ENCODE peak calls at places on chromosomes 2 and 18, in eight cellular contexts. Z is upper lobe of left lung, C is upper lobe of right lung, D is right cardiac atrium, G is cardiac muscle cell, Q is IMR-90, W is mucosa of descending colon, J is NT2/D1. V is an unnamed sample.

GRCh38 chr2:69616755-69617154 is 26.8 kb downstream of the AAK1 start:
- DNase-seq in Z (no peak), C (no peak), D (no peak), G (no peak), Q (no peak), W (no peak), J (no peak), V (no peak)

GRCh38 chr2:172943992-172944793 is 131.5 kb upstream of the MAP3K20 start:
- DNase-seq in Z (no peak), C (no peak), D (no peak), G (no peak), Q (peak; percentile 80), W (no peak), J (no peak), V (peak; percentile 72)

GRCh38 chr2:170680172-170680913 is 34.8 kb upstream of the SP5 start:
- DNase-seq in Z (no peak), C (no peak), D (no peak), G (no peak), Q (no peak), W (no peak), J (no peak), V (no peak)

GRCh38 chr2:231387904-231388724 is 7.4 kb upstream of the B3GNT7 start:
- DNase-seq in Z (peak; percentile 85), C (no peak), D (peak; percentile 80), G (peak; percentile 41), Q (peak; percentile 56), W (no peak), J (no peak), V (peak; percentile 68)

GRCh38 chr2:50613161-50613560 is 418.8 kb downstream of the NRXN1 start:
- DNase-seq in Z (no peak), C (no peak), D (no peak), G (no peak), Q (peak; percentile 80), W (no peak), J (no peak), V (peak; percentile 34)

GRCh38 chr2:74297950-74298349 is 45.3 kb downstream of the SLC4A5 start:
- DNase-seq in Z (no peak), C (no peak), D (no peak), G (no peak), Q (no peak), W (no peak), J (no peak), V (no peak)

GRCh38 chr18:9658111-9658641 is 43.8 kb upstream of the PPP4R1 start:
- DNase-seq in Z (no peak), C (no peak), D (no peak), G (no peak), Q (no peak), W (no peak), J (no peak), V (no peak)

GRCh38 chr2:62785810-62786593 is 80.5 kb downstream of the EHBP1 start:
- DNase-seq in Z (no peak), C (no peak), D (no peak), G (no peak), Q (peak; percentile 64), W (no peak), J (no peak), V (no peak)

GRCh38 chr2:237207641-237208040 is 122.0 kb downstream of the COPS8 start:
- DNase-seq in Z (no peak), C (peak; percentile 71), D (peak; percentile 93), G (no peak), Q (peak; percentile 85), W (no peak), J (no peak), V (peak; percentile 86)
- H3K4me3 ChIP-seq in Z (no peak overlapping the region), C (no peak overlapping the region), D (no peak overlapping the region), G (no peak overlapping the region), Q (no peak overlapping the region), W (no peak overlapping the region), J (no peak overlapping the region), V (no peak overlapping the region)

DNA sequence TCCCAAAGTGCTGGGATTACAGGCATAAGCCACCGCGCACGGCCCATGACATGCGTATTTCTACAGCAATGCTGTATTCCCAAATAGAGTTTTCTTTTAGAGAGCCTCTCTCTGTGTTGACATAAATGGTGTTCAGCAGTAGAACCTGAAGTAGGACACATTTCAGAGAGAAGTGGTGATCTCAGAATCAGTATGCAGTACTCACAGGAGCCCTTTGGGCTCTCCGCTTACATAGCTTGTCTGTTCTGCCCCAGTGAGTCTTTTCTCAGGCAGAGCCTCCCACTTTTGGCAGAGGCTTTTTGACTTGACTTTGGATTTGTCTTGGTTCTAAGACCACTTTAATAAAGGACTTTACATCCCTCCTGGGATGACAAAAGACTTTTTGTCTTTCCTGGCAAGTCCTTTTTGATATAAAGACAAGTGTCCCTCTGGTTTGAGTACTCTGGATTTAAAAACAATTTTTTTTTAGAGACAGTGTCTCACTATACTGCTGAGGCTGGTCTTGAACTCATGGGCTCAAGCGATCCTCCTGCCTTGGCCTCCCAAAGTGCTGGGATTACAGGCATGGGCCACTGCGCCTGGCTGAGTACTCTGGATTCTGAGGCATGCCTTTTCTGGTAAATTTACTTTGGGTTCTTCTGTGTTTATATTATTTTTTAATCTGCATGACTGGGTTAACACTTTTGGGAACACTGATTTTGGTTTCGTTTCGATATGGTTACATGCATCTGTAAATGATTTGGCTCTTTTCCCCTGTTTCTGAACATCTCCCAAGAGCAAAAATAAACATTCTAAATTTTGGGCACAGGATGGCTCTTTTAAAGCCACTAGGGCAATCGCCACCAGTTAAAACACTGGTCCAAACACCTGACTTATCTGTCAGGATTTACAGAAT is 113.2 kb downstream of the SMAD2 start:
- DNase-seq in Z (no peak), C (no peak), D (no peak), G (no peak), Q (peak; percentile 6), W (no peak), J (no peak), V (peak; percentile 34)
- H3K4me3 ChIP-seq in Z (no peak overlapping the region), C (peak overlapping the region; percentile 1), D (peak overlapping the region; percentile 20), G (no peak overlapping the region), Q (peak overlapping the region; percentile 17), W (no peak overlapping the region), J (no peak overlapping the region), V (no peak overlapping the region)

GRCh38 chr18:23542471-23542870 is 39.2 kb downstream of the RMC1 start:
- DNase-seq in Z (no peak), C (no peak), D (no peak), G (no peak), Q (peak; percentile 37), W (no peak), J (no peak), V (no peak)

GRCh38 chr18:23539298-23539697 is 36.0 kb downstream of the RMC1 start:
- DNase-seq in Z (no peak), C (no peak), D (no peak), G (no peak), Q (no peak), W (no peak), J (no peak), V (no peak)

GRCh38 chr18:23540867-23541266 is 37.6 kb downstream of the RMC1 start:
- DNase-seq in Z (no peak), C (no peak), D (no peak), G (no peak), Q (peak; percentile 16), W (no peak), J (no peak), V (no peak)

GRCh38 chr18:23539911-23540475 is 36.7 kb downstream of the RMC1 start:
- DNase-seq in Z (no peak), C (no peak), D (no peak), G (no peak), Q (no peak), W (no peak), J (no peak), V (no peak)

GRCh38 chr18:23541349-23542093 is 38.2 kb downstream of the RMC1 start:
- DNase-seq in Z (no peak), C (no peak), D (no peak), G (peak; percentile 22), Q (no peak), W (no peak), J (no peak), V (no peak)
- H3K4me3 ChIP-seq in Z (no peak overlapping the region), C (no peak overlapping the region), D (no peak overlapping the region), G (no peak overlapping the region), Q (no peak overlapping the region), W (no peak overlapping the region), J (no peak overlapping the region), V (no peak overlapping the region)

GRCh38 chr2:144358531-144358930 is 161.4 kb downstream of the ZEB2 start:
- DNase-seq in Z (no peak), C (no peak), D (no peak), G (no peak), Q (no peak), W (no peak), J (no peak), V (no peak)

GRCh38 chr2:144358979-144359541 is 160.9 kb downstream of the ZEB2 start:
- DNase-seq in Z (no peak), C (no peak), D (no peak), G (no peak), Q (peak; percentile 71), W (no peak), J (no peak), V (peak; percentile 57)

GRCh38 chr2:144356402-144356801 is 163.5 kb downstream of the ZEB2 start:
- DNase-seq in Z (no peak), C (no peak), D (no peak), G (no peak), Q (peak; percentile 11), W (no peak), J (no peak), V (no peak)

GRCh38 chr2:144359684-144360083 is 160.2 kb downstream of the ZEB2 start:
- DNase-seq in Z (no peak), C (no peak), D (no peak), G (no peak), Q (no peak), W (no peak), J (no peak), V (no peak)

GRCh38 chr2:144357623-144358400 is 162.1 kb downstream of the ZEB2 start:
- DNase-seq in Z (no peak), C (no peak), D (no peak), G (no peak), Q (peak; percentile 99), W (no peak), J (no peak), V (peak; percentile 94)
- H3K4me3 ChIP-seq in Z (no peak overlapping the region), C (no peak overlapping the region), D (no peak overlapping the region), G (no peak overlapping the region), Q (no peak overlapping the region), W (no peak overlapping the region), J (no peak overlapping the region), V (no peak overlapping the region)

V was measured in foreskin fibroblast.